ENCODE peak calls at places on chromosomes 16 and 17, in five cellular contexts. One of them, this sample, is unnamed.

GRCh38 chr17:82972836-82973372 is 106.5 kb upstream of the METRNL start:
- DNase-seq in cardiac muscle cell: no peak
- DNase-seq in cardiac fibroblast: no peak
- DNase-seq in body of pancreas: no peak
- DNase-seq in stimulated activated CD4-positive, alpha-beta T cell treated with anti-CD3 and anti-CD28 coated beads, Interleukin-1b, Interleukin-23, amount 100 ng/mL, for 4 hours: no peak
- DNase-seq in this sample: no peak

GRCh38 chr16:84751947-84752346 is 52.1 kb downstream of the USP10 start:
- DNase-seq in cardiac muscle cell: no peak
- DNase-seq in cardiac fibroblast: peak
- DNase-seq in body of pancreas: no peak
- DNase-seq in stimulated activated CD4-positive, alpha-beta T cell treated with anti-CD3 and anti-CD28 coated beads, Interleukin-1b, Interleukin-23, amount 100 ng/mL, for 4 hours: no peak
- DNase-seq in this sample: no peak

GRCh38 chr17:17032131-17032692 is 10.0 kb upstream of the MPRIP start:
- DNase-seq in cardiac muscle cell: peak
- DNase-seq in cardiac fibroblast: peak
- DNase-seq in body of pancreas: peak
- DNase-seq in stimulated activated CD4-positive, alpha-beta T cell treated with anti-CD3 and anti-CD28 coated beads, Interleukin-1b, Interleukin-23, amount 100 ng/mL, for 4 hours: no peak
- DNase-seq in this sample: peak

GRCh38 chr17:38996660-38997337 is 29.6 kb upstream of the FBXO47 start:
- DNase-seq in cardiac muscle cell: no peak
- DNase-seq in cardiac fibroblast: peak
- DNase-seq in body of pancreas: no peak
- DNase-seq in stimulated activated CD4-positive, alpha-beta T cell treated with anti-CD3 and anti-CD28 coated beads, Interleukin-1b, Interleukin-23, amount 100 ng/mL, for 4 hours: no peak
- DNase-seq in this sample: no peak

GRCh38 chr16:85733155-85733838 is 17.6 kb downstream of the C16orf74 start:
- DNase-seq in cardiac muscle cell: peak
- DNase-seq in cardiac fibroblast: peak
- DNase-seq in body of pancreas: no peak
- DNase-seq in stimulated activated CD4-positive, alpha-beta T cell treated with anti-CD3 and anti-CD28 coated beads, Interleukin-1b, Interleukin-23, amount 100 ng/mL, for 4 hours: no peak
- DNase-seq in this sample: no peak

GRCh38 chr16:84072014-84072413 is 29.4 kb upstream of the SLC38A8 start:
- DNase-seq in cardiac muscle cell: peak
- DNase-seq in cardiac fibroblast: peak
- DNase-seq in body of pancreas: no peak
- DNase-seq in stimulated activated CD4-positive, alpha-beta T cell treated with anti-CD3 and anti-CD28 coated beads, Interleukin-1b, Interleukin-23, amount 100 ng/mL, for 4 hours: no peak
- DNase-seq in this sample: no peak

GRCh38 chr16:77213542-77214108 is 14.4 kb downstream of the SYCE1L start:
- DNase-seq in cardiac muscle cell: peak
- DNase-seq in cardiac fibroblast: peak
- DNase-seq in body of pancreas: no peak
- DNase-seq in stimulated activated CD4-positive, alpha-beta T cell treated with anti-CD3 and anti-CD28 coated beads, Interleukin-1b, Interleukin-23, amount 100 ng/mL, for 4 hours: no peak
- DNase-seq in this sample: no peak

GRCh38 chr17:58779446-58779845 is 23.8 kb downstream of the PPM1E start:
- DNase-seq in cardiac muscle cell: no peak
- DNase-seq in cardiac fibroblast: no peak
- DNase-seq in body of pancreas: no peak
- DNase-seq in stimulated activated CD4-positive, alpha-beta T cell treated with anti-CD3 and anti-CD28 coated beads, Interleukin-1b, Interleukin-23, amount 100 ng/mL, for 4 hours: no peak
- DNase-seq in this sample: no peak

GRCh38 chr17:41020346-41020745 is 6.7 kb downstream of the KRTAP1-5 start:
- DNase-seq in cardiac muscle cell: no peak
- DNase-seq in cardiac fibroblast: no peak
- DNase-seq in body of pancreas: no peak
- DNase-seq in stimulated activated CD4-positive, alpha-beta T cell treated with anti-CD3 and anti-CD28 coated beads, Interleukin-1b, Interleukin-23, amount 100 ng/mL, for 4 hours: no peak
- DNase-seq in this sample: no peak

GRCh38 chr17:50046667-50047066 is 9.2 kb upstream of the ITGA3 start:
- DNase-seq in cardiac muscle cell: no peak
- DNase-seq in cardiac fibroblast: no peak
- DNase-seq in body of pancreas: no peak
- DNase-seq in stimulated activated CD4-positive, alpha-beta T cell treated with anti-CD3 and anti-CD28 coated beads, Interleukin-1b, Interleukin-23, amount 100 ng/mL, for 4 hours: no peak
- DNase-seq in this sample: no peak

GRCh38 chr16:78669994-78670393 is 570.5 kb downstream of the WWOX start:
- DNase-seq in cardiac muscle cell: peak
- DNase-seq in cardiac fibroblast: peak
- DNase-seq in body of pancreas: no peak
- DNase-seq in stimulated activated CD4-positive, alpha-beta T cell treated with anti-CD3 and anti-CD28 coated beads, Interleukin-1b, Interleukin-23, amount 100 ng/mL, for 4 hours: no peak
- DNase-seq in this sample: no peak